ENCODE peak calls at places on chromosomes 7 and 10, in nine cellular contexts. G, E, D, X, H, P, M, S and W are unnamed samples.

GRCh38 chr7:26910221-26910620 is 45.8 kb upstream of the SKAP2 start:
- DNase-seq in M (peak), P (peak), X (peak), E (peak), S (peak), D (peak), H (peak), G (no peak), W (no peak)

GRCh38 chr7:129959480-129960332 is 6.9 kb upstream of the UBE2H start:
- DNase-seq in G (no peak), H (peak), E (no peak), M (no peak), P (no peak), X (no peak), S (no peak), D (no peak), W (no peak)

GRCh38 chr10:95388539-95388938 is 97.7 kb upstream of the PDLIM1 start:
- DNase-seq in D (no peak), P (no peak), M (no peak), G (no peak), H (no peak), S (no peak), E (no peak), X (no peak), W (no peak)

GRCh38 chr10:112216151-112216550 is 32.6 kb upstream of the GPAM start:
- DNase-seq in S (no peak), H (no peak), X (no peak), P (no peak), E (no peak), M (no peak), D (no peak), G (no peak), W (no peak)

GRCh38 chr7:151454306-151454705 is 14.4 kb upstream of the CRYGN start:
- DNase-seq in E (no peak), S (no peak), G (no peak), D (no peak), P (no peak), X (peak), M (no peak), H (no peak), W (no peak)

GRCh38 chr7:115558186-115558585 is 472.4 kb downstream of the TFEC start:
- DNase-seq in M (no peak), S (peak), P (peak), D (peak), X (peak), G (no peak), H (no peak), E (no peak), W (no peak)

GRCh38 chr7:14836006-14836405 is 66.5 kb downstream of the DGKB start:
- DNase-seq in P (peak), M (no peak), G (no peak), X (no peak), S (no peak), D (no peak), H (no peak), E (no peak), W (no peak)

GRCh38 chr10:66455304-66455703 is 470.5 kb upstream of the LRRTM3 start:
- DNase-seq in G (no peak), X (no peak), D (no peak), S (no peak), H (peak), E (no peak), P (peak), M (peak), W (peak)

GRCh38 chr10:30158325-30158960 is 99.1 kb upstream of the JCAD start:
- DNase-seq in D (no peak), P (no peak), G (no peak), S (peak), M (no peak), E (no peak), X (no peak), H (peak), W (no peak)

GRCh38 chr10:132899054-132899750 is 43.2 kb downstream of the CFAP46 start:
- DNase-seq in D (no peak), G (peak), E (peak), M (no peak), H (no peak), P (no peak), X (no peak), S (no peak), W (no peak)

GRCh38 chr10:5951167-5951711 is 26.1 kb downstream of the IL15RA start:
- DNase-seq in E (peak), M (no peak), X (peak), G (no peak), H (peak), D (peak), P (peak), S (no peak), W (no peak)

GRCh38 chr7:86968618-86969017 is 90.8 kb downstream of the ELAPOR2 start:
- DNase-seq in P (peak), H (no peak), D (no peak), G (no peak), E (no peak), X (no peak), M (no peak), S (no peak), W (no peak)

GRCh38 chr10:129717816-129718547 is 246.1 kb downstream of the EBF3 start:
- DNase-seq in D (no peak), H (no peak), X (no peak), M (no peak), E (no peak), P (no peak), S (no peak), G (no peak), W (no peak)

GRCh38 chr7:158843775-158844174 is 12.6 kb upstream of the DYNC2I1 start:
- DNase-seq in D (no peak), X (no peak), P (no peak), M (no peak), E (no peak), G (no peak), S (no peak), H (no peak), W (no peak)

GRCh38 chr7:23074443-23075244 is 30.9 kb upstream of the KLHL7 start:
- DNase-seq in M (no peak), E (no peak), X (no peak), D (peak), H (no peak), G (no peak), S (peak), P (no peak), W (no peak)

GRCh38 chr7:127392566-127393369 is at the start of gene ZNF800:
- DNase-seq in P (peak), E (peak), H (peak), D (peak), G (peak), S (peak), X (peak), M (peak), W (peak)

GRCh38 chr7:139598642-139599041 is 75.2 kb downstream of the CLEC2L start:
- DNase-seq in P (peak), E (no peak), X (no peak), M (no peak), S (no peak), D (no peak), H (no peak), G (no peak), W (no peak)

GRCh38 chr7:74612015-74612829 is 45.3 kb upstream of the GTF2I start:
- DNase-seq in D (peak), P (no peak), H (peak), X (peak), S (no peak), G (no peak), E (peak), M (no peak), W (peak)

GRCh38 chr10:28444031-28444430 is 88.9 kb upstream of the WAC start:
- DNase-seq in G (no peak), M (no peak), S (no peak), D (no peak), P (no peak), E (no peak), H (no peak), X (no peak), W (no peak)

GRCh38 chr7:82507976-82508677 is 64.5 kb upstream of the CACNA2D1 start:
- DNase-seq in X (no peak), H (no peak), G (no peak), D (no peak), E (peak), M (no peak), S (no peak), P (no peak), W (no peak)

GRCh38 chr7:118005021-118005420 is 131.8 kb upstream of the CTTNBP2 start:
- DNase-seq in G (no peak), E (no peak), P (no peak), X (no peak), D (no peak), M (no peak), S (no peak), H (no peak), W (no peak)

GRCh38 chr7:22350466-22351328 is 6.3 kb downstream of the RAPGEF5 start:
- DNase-seq in P (no peak), G (no peak), E (no peak), M (peak), S (peak), D (peak), H (no peak), X (peak), W (peak)

GRCh38 chr7:132441935-132442334 is 134.3 kb downstream of the PLXNA4 start:
- DNase-seq in M (no peak), H (no peak), P (no peak), X (no peak), S (no peak), G (no peak), D (no peak), E (no peak), W (no peak)

GRCh38 chr7:132440126-132440525 is 136.1 kb downstream of the PLXNA4 start:
- DNase-seq in S (no peak), G (no peak), M (no peak), H (no peak), X (no peak), P (no peak), E (no peak), D (no peak), W (no peak)

GRCh38 chr7:132446666-132447217 is 129.5 kb downstream of the PLXNA4 start:
- DNase-seq in P (no peak), H (no peak), X (no peak), G (no peak), E (no peak), M (no peak), D (no peak), S (no peak), W (no peak)

GRCh38 chr7:132446265-132446664 is 130.0 kb downstream of the PLXNA4 start:
- DNase-seq in M (no peak), P (no peak), G (no peak), S (no peak), H (peak), X (no peak), E (no peak), D (no peak), W (no peak)

GRCh38 chr7:132443776-132444520 is 132.3 kb downstream of the PLXNA4 start:
- DNase-seq in G (no peak), E (no peak), X (peak), P (no peak), M (no peak), H (no peak), D (no peak), S (no peak), W (no peak)
- TF ChIP-seq CTCF in G (peak), E (no peak), X (no peak), P (no peak), M (peak), H (peak), D (no peak), S (no peak), W (no peak)

DNA sequence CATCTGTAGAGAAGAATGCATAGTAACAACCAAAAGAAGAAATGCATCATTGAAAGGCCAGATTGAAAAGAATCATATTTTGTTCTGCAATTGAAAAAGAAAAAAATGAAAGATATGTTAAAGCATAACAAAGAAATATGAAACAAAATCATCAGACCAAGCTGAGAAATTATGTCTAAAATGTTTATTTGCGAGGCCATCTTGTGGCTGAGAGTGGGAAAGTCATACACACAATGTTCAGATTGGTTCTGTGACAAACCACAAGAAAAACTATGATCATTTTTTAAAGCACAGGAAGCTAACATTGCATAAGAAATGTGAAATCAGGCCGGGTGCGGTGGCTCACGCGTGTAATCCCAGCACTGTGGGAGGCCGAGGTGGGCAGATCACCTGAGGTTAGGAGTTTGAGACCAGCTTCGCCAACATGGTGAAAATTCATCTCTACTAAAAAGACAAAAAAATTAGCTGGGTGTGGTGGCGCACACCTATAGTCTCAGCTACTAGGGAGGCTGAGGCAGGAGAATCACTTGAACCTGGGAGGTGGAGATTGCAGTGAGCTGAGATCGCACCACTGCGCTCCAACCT is 36.6 kb downstream of the ABCB5 start:
- DNase-seq in S (no peak), H (peak), G (no peak), E (no peak), P (peak), X (peak), D (peak), M (peak), W (no peak)
- TF ChIP-seq CTCF in S (peak), H (peak), G (peak), E (peak), P (peak), X (peak), D (peak), M (peak), W (peak)

GRCh38 chr7:32206488-32206887 is 136.3 kb upstream of the PDE1C start:
- DNase-seq in H (no peak), G (no peak), M (no peak), X (no peak), S (no peak), E (no peak), D (no peak), P (no peak), W (no peak)

GRCh38 chr7:32204361-32205018 is 134.3 kb upstream of the PDE1C start:
- DNase-seq in G (peak), P (peak), X (peak), E (no peak), D (peak), S (peak), M (peak), H (peak), W (peak)

DNA sequence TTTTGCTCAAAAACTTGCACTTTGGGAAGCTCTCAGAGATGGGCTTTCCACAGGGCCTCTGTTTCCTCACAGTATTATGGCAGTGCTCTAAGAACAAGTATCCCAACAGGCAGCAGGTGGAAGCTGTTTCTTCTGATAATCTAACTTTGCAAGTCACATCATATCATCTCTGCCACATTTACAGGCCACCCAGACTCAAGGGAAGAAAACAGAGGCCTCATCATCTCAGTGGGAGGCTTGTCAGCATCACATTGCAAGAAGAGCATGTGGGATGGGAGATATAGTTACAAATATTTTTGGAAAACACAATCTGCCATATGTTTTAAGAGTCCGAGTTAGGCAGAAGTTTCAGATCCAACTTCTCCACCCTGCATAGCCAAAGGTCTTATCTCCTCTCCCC is 130.4 kb upstream of the PDE1C start:
- DNase-seq in E (no peak), X (no peak), H (no peak), P (no peak), M (no peak), D (no peak), S (no peak), G (no peak), W (no peak)
- TF ChIP-seq CTCF in E (no peak), X (no peak), H (no peak), P (no peak), M (no peak), D (no peak), S (no peak), G (no peak), W (no peak)

GRCh38 chr10:18233775-18234174 is 93.6 kb downstream of the CACNB2 start:
- DNase-seq in M (no peak), X (no peak), E (peak), D (no peak), H (peak), S (no peak), P (no peak), G (peak), W (peak)
- TF ChIP-seq CTCF in M (peak), X (no peak), E (no peak), D (no peak), H (peak), S (no peak), P (no peak), G (peak), W (peak)

GRCh38 chr7:42186181-42186580 is 50.8 kb downstream of the GLI3 start:
- DNase-seq in D (no peak), E (no peak), X (no peak), M (no peak), G (peak), H (peak), P (no peak), S (no peak), W (no peak)
- TF ChIP-seq CTCF in D (peak), E (no peak), X (peak), M (peak), G (peak), H (peak), P (peak), S (peak), W (peak)

GRCh38 chr7:107130487-107131220 is 38.1 kb upstream of the HBP1 start:
- DNase-seq in S (no peak), E (no peak), X (peak), P (no peak), M (no peak), H (no peak), D (peak), G (no peak), W (no peak)
- TF ChIP-seq CTCF in S (no peak), E (no peak), X (no peak), P (no peak), M (peak), H (peak), D (no peak), G (no peak), W (peak)